ENCODE peak calls at places on chromosomes 13 and 19, in five cellular contexts. One of them, this sample, is unnamed.

GRCh38 chr19:38387550-38388309 is at the start of gene GGN:
- DNase-seq in H9: peak; percentile 99
- DNase-seq in neuronal stem cell: peak; percentile 99
- DNase-seq in H1: peak; percentile 95
- DNase-seq in trophoblast cell: peak; percentile 70
- DNase-seq in this sample: peak; percentile 98

GRCh38 chr19:42555801-42556200 is 27.5 kb upstream of the CEACAM1 start:
- DNase-seq in H9: peak; percentile 19
- DNase-seq in neuronal stem cell: no peak
- DNase-seq in H1: no peak
- DNase-seq in trophoblast cell: no peak
- DNase-seq in this sample: no peak

GRCh38 chr19:31274964-31275319 is 74.3 kb downstream of the TSHZ3 start:
- DNase-seq in H9: no peak
- DNase-seq in neuronal stem cell: no peak
- DNase-seq in H1: no peak
- DNase-seq in trophoblast cell: no peak
- DNase-seq in this sample: no peak

GRCh38 chr13:51549050-51549449 is 35.2 kb upstream of the WDFY2 start:
- DNase-seq in H9: no peak
- DNase-seq in neuronal stem cell: no peak
- DNase-seq in H1: no peak
- DNase-seq in trophoblast cell: peak; percentile 54
- DNase-seq in this sample: no peak

GRCh38 chr13:34416833-34417425 is 525.1 kb upstream of the NBEA start:
- DNase-seq in H9: no peak
- DNase-seq in neuronal stem cell: no peak
- DNase-seq in H1: no peak
- DNase-seq in trophoblast cell: no peak
- DNase-seq in this sample: no peak

GRCh38 chr19:45123440-45123850 is 30.5 kb downstream of the PPP1R37 start:
- DNase-seq in H9: no peak
- DNase-seq in neuronal stem cell: no peak
- DNase-seq in H1: no peak
- DNase-seq in trophoblast cell: peak; percentile 96
- DNase-seq in this sample: no peak

GRCh38 chr19:10086904-10087256 is 763 bp downstream of the SHFL start:
- DNase-seq in H9: no peak
- DNase-seq in neuronal stem cell: no peak
- DNase-seq in H1: no peak
- DNase-seq in trophoblast cell: no peak
- DNase-seq in this sample: no peak

GRCh38 chr13:51541809-51542258 is 42.4 kb upstream of the WDFY2 start:
- DNase-seq in H9: no peak
- DNase-seq in neuronal stem cell: no peak
- DNase-seq in H1: no peak
- DNase-seq in trophoblast cell: no peak
- DNase-seq in this sample: no peak

GRCh38 chr19:35270381-35270811 is 1.6 kb downstream of the USF2 start:
- DNase-seq in H9: no peak
- DNase-seq in neuronal stem cell: no peak
- DNase-seq in H1: no peak
- DNase-seq in trophoblast cell: no peak
- DNase-seq in this sample: no peak

GRCh38 chr19:33699754-33700407 is 78.1 kb downstream of the CHST8 start:
- DNase-seq in H9: no peak
- DNase-seq in neuronal stem cell: no peak
- DNase-seq in H1: no peak
- DNase-seq in trophoblast cell: no peak
- DNase-seq in this sample: no peak

GRCh38 chr13:29893438-29893837 is 43.0 kb upstream of the UBL3 start:
- DNase-seq in H9: no peak
- DNase-seq in neuronal stem cell: no peak
- DNase-seq in H1: no peak
- DNase-seq in trophoblast cell: no peak
- DNase-seq in this sample: no peak

GRCh38 chr19:45716314-45717130 is 14.2 kb downstream of the FBXO46 start:
- DNase-seq in H9: no peak
- DNase-seq in neuronal stem cell: no peak
- DNase-seq in H1: no peak
- DNase-seq in trophoblast cell: peak; percentile 60
- DNase-seq in this sample: peak; percentile 35

GRCh38 chr19:30236587-30236986 is 135.6 kb upstream of the ZNF536 start:
- DNase-seq in H9: no peak
- DNase-seq in neuronal stem cell: no peak
- DNase-seq in H1: no peak
- DNase-seq in trophoblast cell: no peak
- DNase-seq in this sample: no peak

GRCh38 chr13:55013051-55013450 is 1984.4 kb downstream of the OLFM4 start:
- DNase-seq in H9: no peak
- DNase-seq in neuronal stem cell: no peak
- DNase-seq in H1: no peak
- DNase-seq in trophoblast cell: no peak
- DNase-seq in this sample: no peak

GRCh38 chr19:38392707-38393308 is 4.3 kb downstream of the SPRED3 start:
- DNase-seq in H9: no peak
- DNase-seq in neuronal stem cell: no peak
- DNase-seq in H1: no peak
- DNase-seq in trophoblast cell: no peak
- DNase-seq in this sample: peak; percentile 64

GRCh38 chr13:109426690-109426990 is 359.7 kb downstream of the IRS2 start:
- DNase-seq in H9: no peak
- DNase-seq in neuronal stem cell: no peak
- DNase-seq in H1: no peak
- DNase-seq in trophoblast cell: no peak
- DNase-seq in this sample: no peak

GRCh38 chr13:111912991-111913781 is 153.8 kb upstream of the SOX1 start:
- DNase-seq in H9: peak; percentile 22
- DNase-seq in neuronal stem cell: no peak
- DNase-seq in H1: no peak
- DNase-seq in trophoblast cell: peak; percentile 29
- DNase-seq in this sample: no peak

GRCh38 chr19:37537391-37537947 is 30.7 kb downstream of the ZNF793 start:
- DNase-seq in H9: no peak
- DNase-seq in neuronal stem cell: no peak
- DNase-seq in H1: no peak
- DNase-seq in trophoblast cell: no peak
- DNase-seq in this sample: peak; percentile 21

DNA sequence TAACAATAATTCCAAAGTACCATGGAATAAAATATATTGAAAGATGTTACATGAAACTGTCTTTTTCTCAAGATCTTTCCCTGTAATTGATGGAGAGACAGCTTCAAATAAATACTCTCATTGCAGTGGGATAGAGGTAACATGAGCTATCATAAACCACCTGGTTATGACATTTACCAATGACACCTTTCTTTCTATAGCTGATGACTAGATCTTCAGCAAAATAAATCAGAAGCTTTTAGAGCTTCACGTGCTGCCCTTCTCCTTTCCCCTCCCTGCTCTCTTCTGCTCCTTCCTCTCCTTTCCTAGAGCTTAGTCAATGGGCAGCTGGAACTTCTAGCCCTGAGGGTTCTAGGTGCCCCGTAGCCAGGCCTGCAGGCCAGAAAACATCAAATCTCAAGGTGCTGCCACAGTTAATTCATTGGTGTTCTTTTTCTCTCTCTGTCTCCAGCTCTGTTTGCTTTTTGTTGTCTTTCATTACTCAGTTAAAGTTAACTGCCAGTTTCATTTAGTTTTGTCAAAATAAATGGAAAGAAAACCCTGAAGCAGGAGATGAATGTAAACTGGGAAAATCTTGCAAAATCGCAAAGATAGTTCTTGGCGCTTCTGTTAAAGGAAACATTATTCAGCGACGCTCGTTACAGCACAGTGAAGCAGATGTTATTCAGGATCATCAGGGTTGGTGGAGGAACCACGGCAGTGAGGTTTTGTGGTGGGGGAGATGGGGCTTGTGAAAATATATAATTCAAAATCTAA is 8.3 kb upstream of the METTL21C start:
- DNase-seq in H9: no peak
- DNase-seq in neuronal stem cell: no peak
- DNase-seq in H1: no peak
- DNase-seq in trophoblast cell: peak; percentile 74
- DNase-seq in this sample: no peak
- H3K27ac ChIP-seq in H9: no peak overlapping the region
- H3K27ac ChIP-seq in neuronal stem cell: no peak overlapping the region
- H3K27ac ChIP-seq in H1: no peak overlapping the region
- H3K27ac ChIP-seq in trophoblast cell: peak overlapping the region; percentile 68
- H3K27ac ChIP-seq in this sample: peak overlapping the region; percentile 50

GRCh38 chr19:43697295-43697694 is 18.6 kb upstream of the IRGC start:
- DNase-seq in H9: no peak
- DNase-seq in neuronal stem cell: no peak
- DNase-seq in H1: no peak
- DNase-seq in trophoblast cell: no peak
- DNase-seq in this sample: no peak

GRCh38 chr19:43695985-43696729 is 19.7 kb upstream of the IRGC start:
- DNase-seq in H9: no peak
- DNase-seq in neuronal stem cell: no peak
- DNase-seq in H1: no peak
- DNase-seq in trophoblast cell: no peak
- DNase-seq in this sample: no peak

GRCh38 chr19:43704002-43704705 is 11.7 kb upstream of the IRGC start:
- DNase-seq in H9: no peak
- DNase-seq in neuronal stem cell: no peak
- DNase-seq in H1: no peak
- DNase-seq in trophoblast cell: no peak
- DNase-seq in this sample: no peak

GRCh38 chr19:43700368-43701015 is 15.4 kb upstream of the IRGC start:
- DNase-seq in H9: no peak
- DNase-seq in neuronal stem cell: no peak
- DNase-seq in H1: no peak
- DNase-seq in trophoblast cell: peak; percentile 53
- DNase-seq in this sample: peak; percentile 14

DNA sequence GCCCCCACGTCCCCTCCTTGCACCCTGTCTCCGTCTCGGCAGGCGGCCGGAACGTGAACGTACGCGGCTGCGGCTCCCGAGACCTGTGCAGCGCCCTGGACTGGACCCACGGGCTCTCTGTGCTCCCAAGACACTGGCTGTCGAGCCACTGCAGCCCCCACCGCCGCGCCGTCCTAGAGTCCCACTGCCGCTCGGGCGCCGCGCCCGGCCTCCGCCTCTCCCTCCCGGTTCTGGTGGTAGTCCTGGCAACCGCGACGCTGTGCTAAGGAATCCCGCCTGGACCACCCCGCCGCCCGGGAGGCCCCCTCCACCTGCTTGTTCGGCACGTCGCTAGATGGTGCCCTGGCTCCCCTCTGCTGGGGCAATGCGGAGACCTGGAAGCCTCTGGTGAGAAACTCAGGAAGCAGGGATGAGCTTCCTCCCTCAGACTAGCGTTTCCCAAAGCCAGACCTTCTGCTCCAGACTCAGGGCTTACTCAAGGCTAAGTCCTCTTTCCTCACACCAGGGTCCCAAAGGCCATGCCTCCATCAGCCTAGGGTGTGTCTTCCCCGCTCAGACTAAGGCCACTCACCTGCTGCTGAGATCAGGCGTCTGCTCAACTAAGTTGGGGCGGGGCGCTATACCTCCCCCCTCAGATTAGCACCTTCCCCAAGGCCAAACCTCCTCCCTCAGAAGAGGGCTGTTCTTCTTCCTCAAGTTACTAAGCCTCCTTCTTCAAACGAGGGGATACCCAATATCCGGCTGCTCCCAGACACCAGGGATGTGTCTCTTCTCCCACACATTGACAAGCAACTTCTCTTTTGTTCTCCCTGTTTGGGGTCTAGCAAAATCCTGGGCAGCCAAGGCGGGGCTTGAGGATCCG is 16.1 kb upstream of the IRGC start:
- DNase-seq in H9: peak; percentile 85
- DNase-seq in neuronal stem cell: peak; percentile 63
- DNase-seq in H1: peak; percentile 41
- DNase-seq in trophoblast cell: no peak
- DNase-seq in this sample: no peak
- H2BK12ac ChIP-seq in H9: no peak overlapping the region
- H2BK12ac ChIP-seq in neuronal stem cell: no peak overlapping the region
- H2BK12ac ChIP-seq in H1: no peak overlapping the region
- H2BK12ac ChIP-seq in trophoblast cell: no peak overlapping the region
- H2BK12ac ChIP-seq in this sample: no peak overlapping the region

GRCh38 chr13:43786766-43787517 is at the start of gene ENOX1:
- DNase-seq in H9: peak; percentile 65
- DNase-seq in neuronal stem cell: peak; percentile 64
- DNase-seq in H1: no peak
- DNase-seq in trophoblast cell: peak; percentile 58
- DNase-seq in this sample: peak; percentile 88
- H3K27ac ChIP-seq in H9: no peak within 1 kb of the TSS
- H3K27ac ChIP-seq in neuronal stem cell: no peak within 1 kb of the TSS
- H3K27ac ChIP-seq in H1: no peak within 1 kb of the TSS
- H3K27ac ChIP-seq in trophoblast cell: no peak within 1 kb of the TSS
- H3K27ac ChIP-seq in this sample: no peak within 1 kb of the TSS

GRCh38 chr19:48513289-48514122 is 1.9 kb upstream of the LMTK3 start:
- DNase-seq in H9: peak; percentile 94
- DNase-seq in neuronal stem cell: no peak
- DNase-seq in H1: no peak
- DNase-seq in trophoblast cell: peak; percentile 66
- DNase-seq in this sample: peak; percentile 71
- H2BK12ac ChIP-seq in H9: no peak overlapping the region
- H2BK12ac ChIP-seq in neuronal stem cell: no peak overlapping the region
- H2BK12ac ChIP-seq in H1: no peak overlapping the region
- H2BK12ac ChIP-seq in trophoblast cell: peak overlapping the region; percentile 27
- H2BK12ac ChIP-seq in this sample: no peak overlapping the region

DNA sequence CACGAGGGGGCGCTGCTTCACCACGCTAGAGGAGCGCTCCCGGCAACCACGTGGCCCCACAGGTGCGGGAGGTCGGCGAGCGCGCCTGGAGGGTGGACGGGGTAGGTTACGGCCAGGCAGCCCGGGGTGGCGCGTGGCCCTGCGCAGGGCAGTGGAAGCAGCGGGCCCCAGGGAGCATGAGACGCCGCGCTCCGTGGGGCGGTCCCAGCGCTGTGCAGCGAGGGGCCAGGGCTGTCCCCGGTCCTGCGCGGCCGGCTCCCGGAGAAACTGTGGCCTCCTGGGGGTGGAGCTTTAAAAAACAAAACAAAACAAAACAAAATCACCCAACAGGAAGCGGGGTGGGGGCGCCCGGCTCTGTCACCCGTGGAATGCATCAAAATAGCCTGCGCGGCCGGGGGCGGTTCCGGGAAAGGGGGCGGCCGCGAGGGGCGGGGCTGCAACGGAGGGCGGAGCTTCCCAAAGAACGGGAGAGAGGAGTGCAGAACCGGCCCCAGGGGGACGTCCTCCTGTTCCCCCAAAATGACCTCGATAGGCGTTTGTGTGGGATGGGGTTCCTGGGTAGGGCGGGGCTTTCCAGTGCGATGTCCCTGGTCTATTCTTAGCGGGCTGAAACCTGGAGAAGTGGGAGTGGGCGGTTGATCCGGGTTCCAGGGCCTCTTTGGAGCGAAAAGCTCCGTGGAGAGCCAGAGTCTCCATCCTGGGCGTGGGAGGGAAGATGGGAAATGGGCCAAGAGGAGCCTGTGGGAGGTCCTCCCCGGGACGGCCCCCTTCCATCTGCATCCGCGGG is 27.3 kb downstream of the NUMBL start:
- DNase-seq in H9: peak; percentile 88
- DNase-seq in neuronal stem cell: peak; percentile 89
- DNase-seq in H1: peak; percentile 70
- DNase-seq in trophoblast cell: peak; percentile 94
- DNase-seq in this sample: peak; percentile 86
- H3K27ac ChIP-seq in H9: no peak overlapping the region
- H3K27ac ChIP-seq in neuronal stem cell: peak overlapping the region; percentile 58
- H3K27ac ChIP-seq in H1: no peak overlapping the region
- H3K27ac ChIP-seq in trophoblast cell: no peak overlapping the region
- H3K27ac ChIP-seq in this sample: no peak overlapping the region

This sample was measured in mesenchymal stem cell.